ENCODE peak calls at places on chromosome 3, in ten cellular contexts. One of them, this sample, is unnamed.

GRCh38 chr3:115638991-115639390 is 15.7 kb downstream of the GAP43 start:
- DNase-seq in GM23338: no peak
- DNase-seq in breast epithelium: no peak
- DNase-seq in K562: no peak
- DNase-seq in stomach: no peak
- DNase-seq in HepG2: no peak
- DNase-seq in HL-60: no peak
- DNase-seq in GM12878: no peak
- DNase-seq in transverse colon: no peak
- DNase-seq in HCT116: no peak
- DNase-seq in this sample: no peak

GRCh38 chr3:61841111-61841845 is 279.9 kb downstream of the PTPRG start:
- DNase-seq in HL-60: no peak
- DNase-seq in K562: no peak
- DNase-seq in GM12878: no peak
- DNase-seq in HepG2: no peak
- DNase-seq in breast epithelium: no peak
- DNase-seq in HCT116: no peak
- DNase-seq in stomach: no peak
- DNase-seq in transverse colon: no peak
- DNase-seq in GM23338: no peak
- DNase-seq in this sample: no peak

GRCh38 chr3:24740367-24740766 is 245.7 kb upstream of the THRB start:
- DNase-seq in GM23338: peak; percentile 8
- DNase-seq in stomach: no peak
- DNase-seq in HL-60: no peak
- DNase-seq in GM12878: no peak
- DNase-seq in K562: no peak
- DNase-seq in HCT116: no peak
- DNase-seq in breast epithelium: no peak
- DNase-seq in transverse colon: no peak
- DNase-seq in HepG2: no peak
- DNase-seq in this sample: no peak

GRCh38 chr3:159130108-159130507 is 328.3 kb downstream of the MFSD1 start:
- DNase-seq in stomach: no peak
- DNase-seq in breast epithelium: no peak
- DNase-seq in GM12878: no peak
- DNase-seq in HepG2: peak; percentile 13
- DNase-seq in GM23338: peak; percentile 78
- DNase-seq in HL-60: no peak
- DNase-seq in transverse colon: peak; percentile 21
- DNase-seq in HCT116: peak; percentile 15
- DNase-seq in K562: no peak
- DNase-seq in this sample: no peak

GRCh38 chr3:72319202-72320095 is 528.8 kb downstream of the SHQ1 start:
- DNase-seq in HCT116: no peak
- DNase-seq in stomach: no peak
- DNase-seq in breast epithelium: no peak
- DNase-seq in transverse colon: no peak
- DNase-seq in HL-60: no peak
- DNase-seq in GM23338: no peak
- DNase-seq in GM12878: no peak
- DNase-seq in K562: peak; percentile 83
- DNase-seq in HepG2: no peak
- DNase-seq in this sample: no peak

GRCh38 chr3:175456496-175456895 is 597.4 kb downstream of the NAALADL2 start:
- DNase-seq in HepG2: no peak
- DNase-seq in stomach: no peak
- DNase-seq in HCT116: no peak
- DNase-seq in K562: no peak
- DNase-seq in HL-60: no peak
- DNase-seq in transverse colon: no peak
- DNase-seq in GM12878: no peak
- DNase-seq in breast epithelium: no peak
- DNase-seq in GM23338: no peak
- DNase-seq in this sample: no peak

GRCh38 chr3:49351521-49352011 is 6.6 kb downstream of the GPX1 start:
- DNase-seq in GM12878: no peak
- DNase-seq in K562: no peak
- DNase-seq in HepG2: no peak
- DNase-seq in transverse colon: no peak
- DNase-seq in stomach: no peak
- DNase-seq in GM23338: no peak
- DNase-seq in HCT116: no peak
- DNase-seq in HL-60: peak; percentile 46
- DNase-seq in breast epithelium: no peak
- DNase-seq in this sample: no peak

GRCh38 chr3:42066516-42067181 is 24.5 kb upstream of the TRAK1 start:
- DNase-seq in HepG2: peak; percentile 48
- DNase-seq in HCT116: no peak
- DNase-seq in K562: no peak
- DNase-seq in GM23338: peak; percentile 94
- DNase-seq in transverse colon: no peak
- DNase-seq in stomach: no peak
- DNase-seq in breast epithelium: no peak
- DNase-seq in HL-60: no peak
- DNase-seq in GM12878: no peak
- DNase-seq in this sample: no peak

DNA sequence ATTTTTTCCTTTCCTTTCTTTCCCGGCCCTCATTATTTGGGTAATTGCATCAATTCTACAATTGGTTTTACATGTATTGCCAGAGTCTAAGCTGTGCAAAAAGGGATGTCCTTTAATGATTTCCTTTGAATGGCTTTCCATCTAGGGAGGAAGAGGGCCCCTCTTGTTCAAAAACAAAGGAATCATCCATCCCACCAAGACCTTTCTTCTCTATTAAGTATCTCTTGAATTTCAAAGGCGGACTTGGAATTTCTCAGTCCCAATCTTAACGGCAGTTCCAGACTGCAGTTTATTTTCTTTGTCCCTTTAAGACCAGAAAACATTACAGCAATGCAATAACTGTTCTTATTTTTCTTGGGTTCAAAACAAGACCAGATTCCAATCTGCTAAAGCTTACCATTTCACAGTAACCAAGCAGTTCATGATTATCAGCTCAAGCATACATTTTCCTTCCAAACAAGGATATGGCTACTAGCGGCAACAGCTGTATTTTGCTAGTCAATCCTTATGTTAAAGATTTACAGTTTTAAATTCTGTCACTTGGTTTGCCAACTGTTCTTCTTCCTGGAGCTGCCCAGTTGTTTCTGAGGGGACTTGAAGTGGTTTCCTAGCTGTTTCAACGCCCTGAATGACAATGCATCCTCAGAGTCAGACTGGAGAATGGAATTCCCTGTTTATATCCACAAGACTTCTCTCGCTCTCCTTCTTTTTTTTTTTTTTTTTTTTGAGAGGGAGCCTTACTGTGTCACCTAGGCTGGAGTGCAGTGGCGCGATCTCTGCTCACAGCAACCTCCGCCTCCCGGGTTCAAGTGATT is 91.4 kb upstream of the LRIG1 start:
- DNase-seq in breast epithelium: no peak
- DNase-seq in HepG2: no peak
- DNase-seq in stomach: no peak
- DNase-seq in GM23338: peak; percentile 66
- DNase-seq in HCT116: no peak
- DNase-seq in K562: no peak
- DNase-seq in transverse colon: no peak
- DNase-seq in HL-60: no peak
- DNase-seq in GM12878: no peak
- DNase-seq in this sample: no peak
- H3K4me3 ChIP-seq in breast epithelium: no peak overlapping the region
- H3K4me3 ChIP-seq in HepG2: no peak overlapping the region
- H3K4me3 ChIP-seq in stomach: no peak overlapping the region
- H3K4me3 ChIP-seq in GM23338: no peak overlapping the region
- H3K4me3 ChIP-seq in HCT116: no peak overlapping the region
- H3K4me3 ChIP-seq in K562: no peak overlapping the region
- H3K4me3 ChIP-seq in transverse colon: no peak overlapping the region
- H3K4me3 ChIP-seq in HL-60: no peak overlapping the region
- H3K4me3 ChIP-seq in GM12878: no peak overlapping the region
- H3K4me3 ChIP-seq in this sample: no peak overlapping the region

GRCh38 chr3:171185359-171185758 is 158.8 kb upstream of the SLC2A2 start:
- DNase-seq in HCT116: no peak
- DNase-seq in transverse colon: no peak
- DNase-seq in K562: no peak
- DNase-seq in breast epithelium: no peak
- DNase-seq in GM23338: no peak
- DNase-seq in GM12878: no peak
- DNase-seq in stomach: no peak
- DNase-seq in HepG2: no peak
- DNase-seq in HL-60: no peak
- DNase-seq in this sample: no peak

GRCh38 chr3:171185959-171186358 is 159.4 kb upstream of the SLC2A2 start:
- DNase-seq in GM23338: no peak
- DNase-seq in transverse colon: no peak
- DNase-seq in stomach: no peak
- DNase-seq in K562: no peak
- DNase-seq in GM12878: no peak
- DNase-seq in breast epithelium: no peak
- DNase-seq in HepG2: no peak
- DNase-seq in HCT116: no peak
- DNase-seq in HL-60: no peak
- DNase-seq in this sample: no peak

GRCh38 chr3:171186817-171187216 is 160.3 kb upstream of the SLC2A2 start:
- DNase-seq in K562: no peak
- DNase-seq in HCT116: no peak
- DNase-seq in HepG2: no peak
- DNase-seq in breast epithelium: no peak
- DNase-seq in stomach: no peak
- DNase-seq in transverse colon: no peak
- DNase-seq in GM23338: peak; percentile 21
- DNase-seq in HL-60: no peak
- DNase-seq in GM12878: no peak
- DNase-seq in this sample: no peak

GRCh38 chr3:171187706-171188290 is 161.3 kb upstream of the SLC2A2 start:
- DNase-seq in HL-60: peak; percentile 21
- DNase-seq in HCT116: no peak
- DNase-seq in GM23338: peak; percentile 65
- DNase-seq in HepG2: peak; percentile 47
- DNase-seq in K562: peak; percentile 49
- DNase-seq in stomach: no peak
- DNase-seq in breast epithelium: no peak
- DNase-seq in GM12878: no peak
- DNase-seq in transverse colon: no peak
- DNase-seq in this sample: no peak

DNA sequence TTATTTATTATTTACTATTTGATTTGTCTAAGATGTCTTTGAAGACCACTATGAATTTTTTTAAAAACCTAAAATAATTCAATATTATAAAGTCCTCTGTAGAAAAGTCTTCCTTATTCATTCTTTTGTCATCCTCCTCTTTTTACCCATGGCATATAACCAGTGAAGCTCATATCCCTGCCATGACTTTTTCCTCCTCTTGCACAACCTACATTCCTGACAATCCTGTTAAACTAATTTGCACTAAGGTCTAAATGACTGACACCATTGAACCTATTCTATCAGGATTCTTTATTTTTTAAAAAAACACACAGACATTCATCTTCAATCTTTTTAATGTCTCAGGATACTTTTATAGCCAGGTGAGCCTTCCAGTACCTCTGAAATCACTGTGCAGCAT is 159.9 kb upstream of the SLC2A2 start:
- DNase-seq in stomach: no peak
- DNase-seq in HCT116: no peak
- DNase-seq in transverse colon: no peak
- DNase-seq in breast epithelium: no peak
- DNase-seq in GM23338: no peak
- DNase-seq in HL-60: no peak
- DNase-seq in GM12878: no peak
- DNase-seq in HepG2: no peak
- DNase-seq in K562: no peak
- DNase-seq in this sample: no peak
- TF ChIP-seq POLR2AphosphoS5 in stomach: no peak
- TF ChIP-seq POLR2AphosphoS5 in HCT116: no peak
- TF ChIP-seq POLR2AphosphoS5 in transverse colon: no peak
- TF ChIP-seq POLR2AphosphoS5 in breast epithelium: no peak
- TF ChIP-seq POLR2AphosphoS5 in GM23338: no peak
- TF ChIP-seq POLR2AphosphoS5 in HL-60: no peak
- TF ChIP-seq POLR2AphosphoS5 in GM12878: no peak
- TF ChIP-seq POLR2AphosphoS5 in HepG2: no peak
- TF ChIP-seq POLR2AphosphoS5 in K562: no peak
- TF ChIP-seq POLR2AphosphoS5 in this sample: no peak

DNA sequence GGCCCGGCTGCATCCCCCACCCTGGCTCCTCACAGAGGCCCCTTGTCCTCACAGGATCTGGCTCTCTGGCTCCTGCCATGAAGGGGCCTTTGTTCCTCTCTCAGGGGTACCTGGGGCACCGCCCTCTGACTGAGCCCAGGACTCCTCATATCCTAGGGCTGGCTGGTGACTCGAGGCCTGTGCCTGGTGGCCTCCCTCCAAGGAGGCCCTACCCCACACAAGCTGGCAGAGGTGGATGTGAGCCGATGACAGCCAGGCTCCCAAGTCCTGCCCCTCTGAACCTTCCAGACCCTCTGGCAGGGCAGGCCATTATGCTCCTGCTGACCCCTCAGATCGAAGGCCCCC is 10.1 kb downstream of the PRKCD start:
- DNase-seq in HL-60: no peak
- DNase-seq in transverse colon: no peak
- DNase-seq in HepG2: peak; percentile 88
- DNase-seq in stomach: no peak
- DNase-seq in GM23338: no peak
- DNase-seq in K562: no peak
- DNase-seq in HCT116: no peak
- DNase-seq in breast epithelium: no peak
- DNase-seq in GM12878: no peak
- DNase-seq in this sample: no peak
- H3K4me3 ChIP-seq in HL-60: peak overlapping the region; percentile 41
- H3K4me3 ChIP-seq in transverse colon: no peak overlapping the region
- H3K4me3 ChIP-seq in HepG2: no peak overlapping the region
- H3K4me3 ChIP-seq in stomach: peak overlapping the region; percentile 29
- H3K4me3 ChIP-seq in GM23338: no peak overlapping the region
- H3K4me3 ChIP-seq in K562: no peak overlapping the region
- H3K4me3 ChIP-seq in HCT116: no peak overlapping the region
- H3K4me3 ChIP-seq in breast epithelium: no peak overlapping the region
- H3K4me3 ChIP-seq in GM12878: peak overlapping the region; percentile 74
- H3K4me3 ChIP-seq in this sample: no peak overlapping the region

GRCh38 chr3:87309601-87310000 is 33.2 kb upstream of the POU1F1 start:
- DNase-seq in HepG2: no peak
- DNase-seq in transverse colon: no peak
- DNase-seq in stomach: no peak
- DNase-seq in HCT116: peak; percentile 40
- DNase-seq in K562: no peak
- DNase-seq in GM12878: no peak
- DNase-seq in HL-60: no peak
- DNase-seq in breast epithelium: no peak
- DNase-seq in GM23338: no peak
- DNase-seq in this sample: no peak

GRCh38 chr3:87307805-87308204 is 31.4 kb upstream of the POU1F1 start:
- DNase-seq in HL-60: no peak
- DNase-seq in GM23338: peak; percentile 49
- DNase-seq in GM12878: no peak
- DNase-seq in K562: no peak
- DNase-seq in transverse colon: no peak
- DNase-seq in breast epithelium: no peak
- DNase-seq in HCT116: no peak
- DNase-seq in HepG2: no peak
- DNase-seq in stomach: no peak
- DNase-seq in this sample: no peak

GRCh38 chr3:87311309-87311708 is 34.9 kb upstream of the POU1F1 start:
- DNase-seq in GM12878: no peak
- DNase-seq in HepG2: no peak
- DNase-seq in transverse colon: no peak
- DNase-seq in K562: no peak
- DNase-seq in HCT116: no peak
- DNase-seq in GM23338: no peak
- DNase-seq in stomach: no peak
- DNase-seq in breast epithelium: no peak
- DNase-seq in HL-60: no peak
- DNase-seq in this sample: no peak

GRCh38 chr3:87305517-87305916 is 29.1 kb upstream of the POU1F1 start:
- DNase-seq in K562: no peak
- DNase-seq in GM23338: no peak
- DNase-seq in HL-60: no peak
- DNase-seq in HepG2: no peak
- DNase-seq in stomach: no peak
- DNase-seq in breast epithelium: no peak
- DNase-seq in HCT116: no peak
- DNase-seq in GM12878: no peak
- DNase-seq in transverse colon: no peak
- DNase-seq in this sample: no peak
- TF ChIP-seq POLR2AphosphoS5 in K562: no peak
- TF ChIP-seq POLR2AphosphoS5 in GM23338: no peak
- TF ChIP-seq POLR2AphosphoS5 in HL-60: no peak
- TF ChIP-seq POLR2AphosphoS5 in HepG2: no peak
- TF ChIP-seq POLR2AphosphoS5 in stomach: no peak
- TF ChIP-seq POLR2AphosphoS5 in breast epithelium: no peak
- TF ChIP-seq POLR2AphosphoS5 in HCT116: no peak
- TF ChIP-seq POLR2AphosphoS5 in GM12878: no peak
- TF ChIP-seq POLR2AphosphoS5 in transverse colon: no peak
- TF ChIP-seq POLR2AphosphoS5 in this sample: no peak

This sample was measured in sigmoid colon.